ENCODE peak calls at places on chromosomes 16 and 17, in eight cellular contexts. One of them, this sample, is unnamed.

GRCh38 chr16:86952769-86953168 is 364.4 kb downstream of the C16orf95 start:
- DNase-seq in prostate gland: no peak
- DNase-seq in iPS DF 6.9: no peak
- DNase-seq in Panc1: no peak
- DNase-seq in endothelial cell of umbilical vein: no peak
- DNase-seq in mammary epithelial cell: peak; percentile 6
- DNase-seq in PC-9: no peak
- DNase-seq in lung: no peak
- DNase-seq in this sample: no peak

GRCh38 chr16:3157229-3158013 is 22.6 kb downstream of the ZNF213 start:
- DNase-seq in prostate gland: peak; percentile 39
- DNase-seq in iPS DF 6.9: no peak
- DNase-seq in Panc1: peak; percentile 99
- DNase-seq in endothelial cell of umbilical vein: peak; percentile 90
- DNase-seq in mammary epithelial cell: peak; percentile 94
- DNase-seq in PC-9: peak; percentile 84
- DNase-seq in lung: peak; percentile 65
- DNase-seq in this sample: no peak

GRCh38 chr16:88651276-88651988 is 579 bp upstream of the CYBA start:
- DNase-seq in prostate gland: no peak
- DNase-seq in iPS DF 6.9: no peak
- DNase-seq in Panc1: peak; percentile 38
- DNase-seq in endothelial cell of umbilical vein: no peak
- DNase-seq in mammary epithelial cell: no peak
- DNase-seq in PC-9: peak; percentile 48
- DNase-seq in lung: peak; percentile 56
- DNase-seq in this sample: no peak

GRCh38 chr16:14263769-14264168 is 192.7 kb downstream of the MRTFB start:
- DNase-seq in prostate gland: no peak
- DNase-seq in iPS DF 6.9: no peak
- DNase-seq in Panc1: no peak
- DNase-seq in endothelial cell of umbilical vein: no peak
- DNase-seq in mammary epithelial cell: no peak
- DNase-seq in PC-9: no peak
- DNase-seq in lung: no peak
- DNase-seq in this sample: no peak

GRCh38 chr16:50804290-50804907 is 62.5 kb downstream of the CYLD start:
- DNase-seq in prostate gland: no peak
- DNase-seq in iPS DF 6.9: no peak
- DNase-seq in Panc1: no peak
- DNase-seq in endothelial cell of umbilical vein: no peak
- DNase-seq in mammary epithelial cell: no peak
- DNase-seq in PC-9: no peak
- DNase-seq in lung: no peak
- DNase-seq in this sample: no peak

GRCh38 chr17:35846055-35846809 is 22.5 kb downstream of the HEATR9 start:
- DNase-seq in prostate gland: no peak
- DNase-seq in iPS DF 6.9: no peak
- DNase-seq in Panc1: no peak
- DNase-seq in endothelial cell of umbilical vein: no peak
- DNase-seq in mammary epithelial cell: no peak
- DNase-seq in PC-9: no peak
- DNase-seq in lung: no peak
- DNase-seq in this sample: no peak

GRCh38 chr16:85451646-85452363 is 161.3 kb upstream of the GSE1 start:
- DNase-seq in prostate gland: no peak
- DNase-seq in iPS DF 6.9: no peak
- DNase-seq in Panc1: no peak
- DNase-seq in endothelial cell of umbilical vein: no peak
- DNase-seq in mammary epithelial cell: no peak
- DNase-seq in PC-9: no peak
- DNase-seq in lung: no peak
- DNase-seq in this sample: no peak

GRCh38 chr17:81976332-81977210 is 858 bp upstream of the ASPSCR1 start:
- DNase-seq in prostate gland: no peak
- DNase-seq in iPS DF 6.9: no peak
- DNase-seq in Panc1: no peak
- DNase-seq in endothelial cell of umbilical vein: peak; percentile 18
- DNase-seq in mammary epithelial cell: no peak
- DNase-seq in PC-9: no peak
- DNase-seq in lung: peak; percentile 48
- DNase-seq in this sample: no peak

GRCh38 chr16:79310734-79311133 is 289.8 kb downstream of the MAF start:
- DNase-seq in prostate gland: no peak
- DNase-seq in iPS DF 6.9: no peak
- DNase-seq in Panc1: no peak
- DNase-seq in endothelial cell of umbilical vein: no peak
- DNase-seq in mammary epithelial cell: no peak
- DNase-seq in PC-9: no peak
- DNase-seq in lung: no peak
- DNase-seq in this sample: no peak

GRCh38 chr16:85553436-85554113 is 59.5 kb upstream of the GSE1 start:
- DNase-seq in prostate gland: no peak
- DNase-seq in iPS DF 6.9: no peak
- DNase-seq in Panc1: no peak
- DNase-seq in endothelial cell of umbilical vein: peak; percentile 20
- DNase-seq in mammary epithelial cell: peak; percentile 41
- DNase-seq in PC-9: peak; percentile 69
- DNase-seq in lung: peak; percentile 69
- DNase-seq in this sample: no peak

GRCh38 chr16:20114356-20114755 is 40.7 kb upstream of the GPR139 start:
- DNase-seq in prostate gland: peak; percentile 93
- DNase-seq in iPS DF 6.9: no peak
- DNase-seq in Panc1: peak; percentile 69
- DNase-seq in endothelial cell of umbilical vein: no peak
- DNase-seq in mammary epithelial cell: peak; percentile 65
- DNase-seq in PC-9: no peak
- DNase-seq in lung: no peak
- DNase-seq in this sample: no peak

GRCh38 chr16:83732536-83732935 is 75.2 kb upstream of the HSBP1 start:
- DNase-seq in prostate gland: no peak
- DNase-seq in iPS DF 6.9: no peak
- DNase-seq in Panc1: no peak
- DNase-seq in endothelial cell of umbilical vein: no peak
- DNase-seq in mammary epithelial cell: no peak
- DNase-seq in PC-9: no peak
- DNase-seq in lung: no peak
- DNase-seq in this sample: peak; percentile 54

GRCh38 chr16:81739503-81739902 is 39.6 kb upstream of the PLCG2 start:
- DNase-seq in prostate gland: no peak
- DNase-seq in iPS DF 6.9: no peak
- DNase-seq in Panc1: no peak
- DNase-seq in endothelial cell of umbilical vein: no peak
- DNase-seq in mammary epithelial cell: no peak
- DNase-seq in PC-9: no peak
- DNase-seq in lung: no peak
- DNase-seq in this sample: no peak

GRCh38 chr16:68342620-68343019 is 31.8 kb downstream of the PRMT7 start:
- DNase-seq in prostate gland: no peak
- DNase-seq in iPS DF 6.9: no peak
- DNase-seq in Panc1: no peak
- DNase-seq in endothelial cell of umbilical vein: no peak
- DNase-seq in mammary epithelial cell: no peak
- DNase-seq in PC-9: no peak
- DNase-seq in lung: no peak
- DNase-seq in this sample: no peak

GRCh38 chr16:48432136-48432535 is 46.9 kb upstream of the SIAH1 start:
- DNase-seq in prostate gland: no peak
- DNase-seq in iPS DF 6.9: no peak
- DNase-seq in Panc1: no peak
- DNase-seq in endothelial cell of umbilical vein: no peak
- DNase-seq in mammary epithelial cell: no peak
- DNase-seq in PC-9: no peak
- DNase-seq in lung: no peak
- DNase-seq in this sample: no peak

GRCh38 chr17:35372846-35373531 is 432 bp downstream of the SLFN11 start:
- DNase-seq in prostate gland: peak; percentile 14
- DNase-seq in iPS DF 6.9: no peak
- DNase-seq in Panc1: no peak
- DNase-seq in endothelial cell of umbilical vein: peak; percentile 28
- DNase-seq in mammary epithelial cell: no peak
- DNase-seq in PC-9: peak; percentile 67
- DNase-seq in lung: no peak
- DNase-seq in this sample: no peak

GRCh38 chr17:44307387-44308186 is 814 bp upstream of the RUNDC3A start:
- DNase-seq in prostate gland: peak; percentile 57
- DNase-seq in iPS DF 6.9: no peak
- DNase-seq in Panc1: no peak
- DNase-seq in endothelial cell of umbilical vein: no peak
- DNase-seq in mammary epithelial cell: peak; percentile 50
- DNase-seq in PC-9: no peak
- DNase-seq in lung: no peak
- DNase-seq in this sample: no peak

GRCh38 chr17:73155410-73156165 is 9.2 kb upstream of the SSTR2 start:
- DNase-seq in prostate gland: no peak
- DNase-seq in iPS DF 6.9: no peak
- DNase-seq in Panc1: no peak
- DNase-seq in endothelial cell of umbilical vein: no peak
- DNase-seq in mammary epithelial cell: no peak
- DNase-seq in PC-9: no peak
- DNase-seq in lung: no peak
- DNase-seq in this sample: no peak

GRCh38 chr17:81491761-81492160 is 20.8 kb downstream of the ACTG1 start:
- DNase-seq in prostate gland: no peak
- DNase-seq in iPS DF 6.9: no peak
- DNase-seq in Panc1: no peak
- DNase-seq in endothelial cell of umbilical vein: no peak
- DNase-seq in mammary epithelial cell: no peak
- DNase-seq in PC-9: no peak
- DNase-seq in lung: no peak
- DNase-seq in this sample: no peak

GRCh38 chr17:80109713-80110446 is 8.5 kb downstream of the GAA start:
- DNase-seq in prostate gland: peak; percentile 42
- DNase-seq in iPS DF 6.9: no peak
- DNase-seq in Panc1: no peak
- DNase-seq in endothelial cell of umbilical vein: no peak
- DNase-seq in mammary epithelial cell: peak; percentile 92
- DNase-seq in PC-9: no peak
- DNase-seq in lung: no peak
- DNase-seq in this sample: no peak

DNA sequence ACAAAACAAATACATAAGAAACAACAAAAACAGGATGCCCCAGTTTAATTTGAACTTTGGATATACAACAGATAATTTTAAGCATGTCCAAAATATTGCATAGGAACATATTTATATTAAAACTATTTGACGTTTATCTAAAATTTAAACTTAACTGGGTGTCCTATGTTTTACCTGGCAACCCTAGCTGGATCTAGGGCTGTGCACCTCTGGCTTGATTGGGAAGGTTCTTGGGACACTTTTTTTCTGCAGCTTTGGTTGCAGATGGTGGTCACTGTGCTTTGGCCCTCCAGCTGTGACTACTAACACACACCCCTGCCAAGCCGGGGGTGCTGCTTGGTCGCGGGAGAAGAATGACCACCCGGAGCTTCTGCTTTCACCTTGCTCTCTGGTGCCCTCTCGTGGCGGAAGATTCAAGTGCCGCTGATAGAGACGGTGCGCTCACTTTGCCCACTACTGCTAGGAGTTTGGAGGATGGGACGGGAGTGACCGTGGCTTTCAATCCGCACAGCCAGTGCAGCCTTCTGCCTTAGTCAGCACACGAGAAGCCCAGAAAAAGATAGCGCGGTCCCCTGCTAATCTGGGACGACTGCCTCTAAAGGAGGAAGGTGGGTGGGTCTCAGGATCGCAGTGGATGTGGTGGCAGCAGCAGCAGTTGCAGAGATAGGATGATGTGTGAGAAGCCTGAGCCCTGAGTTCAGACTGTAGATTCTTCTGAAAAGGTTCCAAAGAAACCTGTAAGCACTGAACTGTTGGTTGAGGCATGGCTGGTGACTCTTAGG is 6.7 kb downstream of the SPACA3 start:
- DNase-seq in prostate gland: peak; percentile 68
- DNase-seq in iPS DF 6.9: peak; percentile 68
- DNase-seq in Panc1: peak; percentile 50
- DNase-seq in endothelial cell of umbilical vein: peak; percentile 67
- DNase-seq in mammary epithelial cell: peak; percentile 61
- DNase-seq in PC-9: no peak
- DNase-seq in lung: peak; percentile 77
- DNase-seq in this sample: no peak
- H3K4me3 ChIP-seq in prostate gland: no peak overlapping the region
- H3K4me3 ChIP-seq in iPS DF 6.9: no peak overlapping the region
- H3K4me3 ChIP-seq in Panc1: peak overlapping the region; percentile 2
- H3K4me3 ChIP-seq in endothelial cell of umbilical vein: no peak overlapping the region
- H3K4me3 ChIP-seq in mammary epithelial cell: no peak overlapping the region
- H3K4me3 ChIP-seq in PC-9: no peak overlapping the region
- H3K4me3 ChIP-seq in lung: no peak overlapping the region
- H3K4me3 ChIP-seq in this sample: no peak overlapping the region

DNA sequence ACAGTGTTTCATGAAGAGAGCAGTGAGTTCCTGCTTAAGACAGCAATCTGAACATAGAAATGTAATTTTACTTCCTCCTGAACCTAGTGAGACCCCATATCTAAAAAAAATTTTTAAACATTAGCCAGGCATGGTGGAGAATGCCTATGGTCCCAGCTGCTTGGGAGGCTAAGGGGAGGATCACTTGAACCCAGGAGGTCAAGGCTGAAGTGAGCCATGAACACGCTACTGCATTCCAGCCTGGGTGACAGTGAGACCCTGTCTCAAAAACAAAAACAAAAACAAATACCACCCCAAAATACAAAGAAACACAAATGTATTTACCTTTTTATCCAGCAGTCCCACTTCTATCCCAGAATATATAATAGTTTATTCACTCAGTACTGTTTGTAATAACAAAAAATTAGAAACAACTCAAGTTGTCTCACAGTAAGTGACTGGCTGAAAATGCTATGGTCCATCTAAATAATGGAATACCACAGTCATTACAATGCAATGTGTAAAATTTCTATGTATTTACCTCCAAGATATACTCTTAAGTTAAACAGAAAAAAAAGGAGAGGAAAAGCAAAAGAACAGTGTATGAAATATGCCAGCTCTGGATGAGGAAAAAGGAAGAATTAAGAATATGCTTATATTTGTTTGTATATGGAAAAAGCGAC is 16.3 kb downstream of the CFDP1 start:
- DNase-seq in prostate gland: no peak
- DNase-seq in iPS DF 6.9: no peak
- DNase-seq in Panc1: no peak
- DNase-seq in endothelial cell of umbilical vein: no peak
- DNase-seq in mammary epithelial cell: no peak
- DNase-seq in PC-9: no peak
- DNase-seq in lung: no peak
- DNase-seq in this sample: no peak
- H3K4me1 ChIP-seq in prostate gland: no peaks in the 10 kb centered on the region
- H3K4me1 ChIP-seq in iPS DF 6.9: no peaks in the 10 kb centered on the region
- H3K4me1 ChIP-seq in Panc1: peaks cover 11% of the 10 kb centered on the region
- H3K4me1 ChIP-seq in endothelial cell of umbilical vein: peaks cover 7% of the 10 kb centered on the region
- H3K4me1 ChIP-seq in mammary epithelial cell: peaks cover 9% of the 10 kb centered on the region
- H3K4me1 ChIP-seq in PC-9: no peaks in the 10 kb centered on the region
- H3K4me1 ChIP-seq in lung: peaks cover 6% of the 10 kb centered on the region
- H3K4me1 ChIP-seq in this sample: peaks cover 11% of the 10 kb centered on the region

GRCh38 chr16:25011891-25012499 is 3.2 kb downstream of the ARHGAP17 start:
- DNase-seq in prostate gland: no peak
- DNase-seq in iPS DF 6.9: no peak
- DNase-seq in Panc1: no peak
- DNase-seq in endothelial cell of umbilical vein: no peak
- DNase-seq in mammary epithelial cell: no peak
- DNase-seq in PC-9: no peak
- DNase-seq in lung: no peak
- DNase-seq in this sample: no peak
- H3K4me3 ChIP-seq in prostate gland: no peak overlapping the region
- H3K4me3 ChIP-seq in iPS DF 6.9: no peak overlapping the region
- H3K4me3 ChIP-seq in Panc1: peak overlapping the region; percentile 17
- H3K4me3 ChIP-seq in endothelial cell of umbilical vein: no peak overlapping the region
- H3K4me3 ChIP-seq in mammary epithelial cell: no peak overlapping the region
- H3K4me3 ChIP-seq in PC-9: peak overlapping the region; percentile 0
- H3K4me3 ChIP-seq in lung: no peak overlapping the region
- H3K4me3 ChIP-seq in this sample: peak overlapping the region; percentile 81

GRCh38 chr16:56234737-56235136 is 43.4 kb downstream of the GNAO1 start:
- DNase-seq in prostate gland: no peak
- DNase-seq in iPS DF 6.9: no peak
- DNase-seq in Panc1: no peak
- DNase-seq in endothelial cell of umbilical vein: no peak
- DNase-seq in mammary epithelial cell: no peak
- DNase-seq in PC-9: no peak
- DNase-seq in lung: no peak
- DNase-seq in this sample: no peak
- H3K4me1 ChIP-seq in prostate gland: no peaks in the 10 kb centered on the region
- H3K4me1 ChIP-seq in iPS DF 6.9: peaks cover 4% of the 10 kb centered on the region
- H3K4me1 ChIP-seq in Panc1: peaks cover 5% of the 10 kb centered on the region
- H3K4me1 ChIP-seq in endothelial cell of umbilical vein: no peaks in the 10 kb centered on the region
- H3K4me1 ChIP-seq in mammary epithelial cell: no peaks in the 10 kb centered on the region
- H3K4me1 ChIP-seq in PC-9: peaks cover 19% of the 10 kb centered on the region
- H3K4me1 ChIP-seq in lung: no peaks in the 10 kb centered on the region
- H3K4me1 ChIP-seq in this sample: no peaks in the 10 kb centered on the region

This sample was measured in vagina.